ENCODE peak calls at places on chromosomes 1 and 21, in five cellular contexts. One of them, this sample, is unnamed.

GRCh38 chr1:33248244-33248643 is 8.0 kb upstream of the ZNF362 start:
- DNase-seq in HFFc6: peak; percentile 39
- DNase-seq in GM03348: no peak
- DNase-seq in cardiac muscle cell: no peak
- DNase-seq in smooth muscle cell of the brain vasculature: no peak
- DNase-seq in this sample: no peak

GRCh38 chr1:243354511-243355153 is 98.8 kb downstream of the SDCCAG8 start:
- DNase-seq in HFFc6: peak; percentile 8
- DNase-seq in GM03348: peak; percentile 24
- DNase-seq in cardiac muscle cell: no peak
- DNase-seq in smooth muscle cell of the brain vasculature: no peak
- DNase-seq in this sample: peak; percentile 58

GRCh38 chr1:156336242-156336641 is 1.9 kb downstream of the CCT3 start:
- DNase-seq in HFFc6: no peak
- DNase-seq in GM03348: no peak
- DNase-seq in cardiac muscle cell: peak; percentile 6
- DNase-seq in smooth muscle cell of the brain vasculature: no peak
- DNase-seq in this sample: peak; percentile 34

GRCh38 chr1:221858758-221859157 is 116.9 kb upstream of the DUSP10 start:
- DNase-seq in HFFc6: peak; percentile 89
- DNase-seq in GM03348: peak; percentile 74
- DNase-seq in cardiac muscle cell: peak; percentile 30
- DNase-seq in smooth muscle cell of the brain vasculature: no peak
- DNase-seq in this sample: no peak

GRCh38 chr21:44328242-44328895 is 10.8 kb downstream of the CFAP410 start:
- DNase-seq in HFFc6: no peak
- DNase-seq in GM03348: no peak
- DNase-seq in cardiac muscle cell: no peak
- DNase-seq in smooth muscle cell of the brain vasculature: no peak
- DNase-seq in this sample: no peak

GRCh38 chr1:14713077-14713476 is 114.6 kb downstream of the KAZN start:
- DNase-seq in HFFc6: no peak
- DNase-seq in GM03348: no peak
- DNase-seq in cardiac muscle cell: no peak
- DNase-seq in smooth muscle cell of the brain vasculature: no peak
- DNase-seq in this sample: no peak

GRCh38 chr1:111851552-111851951 is 95.9 kb downstream of the DDX20 start:
- DNase-seq in HFFc6: no peak
- DNase-seq in GM03348: no peak
- DNase-seq in cardiac muscle cell: no peak
- DNase-seq in smooth muscle cell of the brain vasculature: no peak
- DNase-seq in this sample: no peak

GRCh38 chr21:40844935-40845334 is 2.0 kb downstream of the DSCAM start:
- DNase-seq in HFFc6: no peak
- DNase-seq in GM03348: no peak
- DNase-seq in cardiac muscle cell: no peak
- DNase-seq in smooth muscle cell of the brain vasculature: no peak
- DNase-seq in this sample: no peak

GRCh38 chr1:187262731-187263130 is 434.0 kb downstream of the PLA2G4A start:
- DNase-seq in HFFc6: no peak
- DNase-seq in GM03348: no peak
- DNase-seq in cardiac muscle cell: no peak
- DNase-seq in smooth muscle cell of the brain vasculature: no peak
- DNase-seq in this sample: no peak